ENCODE peak calls at places on chromosomes 5 and 9, in four cellular contexts. One of them, this sample, is unnamed.

GRCh38 chr9:3473402-3473801 is 52.4 kb downstream of the RFX3 start:
- DNase-seq in HepG2: no peak
- DNase-seq in GM12878: no peak
- DNase-seq in K562: no peak
- DNase-seq in this sample: no peak

GRCh38 chr9:69222953-69223352 is 48.9 kb downstream of the TJP2 start:
- DNase-seq in HepG2: no peak
- DNase-seq in K562: no peak
- DNase-seq in GM12878: no peak
- DNase-seq in this sample: no peak

GRCh38 chr9:111715471-111715870 is 54.1 kb downstream of the GNG10 start:
- DNase-seq in HepG2: no peak
- DNase-seq in K562: no peak
- DNase-seq in GM12878: no peak
- DNase-seq in this sample: no peak

GRCh38 chr5:174790906-174791305 is 66.5 kb downstream of the MSX2 start:
- DNase-seq in HepG2: no peak
- DNase-seq in K562: no peak
- DNase-seq in GM12878: no peak
- DNase-seq in this sample: no peak

GRCh38 chr5:181120761-181121160 is 10.2 kb downstream of the OR2V1 start:
- DNase-seq in K562: no peak
- DNase-seq in GM12878: no peak
- DNase-seq in HepG2: no peak
- DNase-seq in this sample: no peak

GRCh38 chr9:13437898-13438297 is 158.4 kb upstream of the MPDZ start:
- DNase-seq in K562: no peak
- DNase-seq in GM12878: no peak
- DNase-seq in HepG2: no peak
- DNase-seq in this sample: no peak

GRCh38 chr5:65127181-65127901 is 354.4 kb downstream of the ADAMTS6 start:
- DNase-seq in K562: no peak
- DNase-seq in HepG2: no peak
- DNase-seq in GM12878: no peak
- DNase-seq in this sample: no peak

GRCh38 chr5:83055166-83055565 is 22.0 kb downstream of the TMEM167A start:
- DNase-seq in HepG2: no peak
- DNase-seq in GM12878: no peak
- DNase-seq in K562: no peak
- DNase-seq in this sample: no peak

GRCh38 chr9:72151099-72151498 is 1.9 kb downstream of the GDA start:
- DNase-seq in K562: no peak
- DNase-seq in HepG2: no peak
- DNase-seq in GM12878: no peak
- DNase-seq in this sample: no peak

GRCh38 chr9:113687680-113688371 is 188.3 kb upstream of the ZNF618 start:
- DNase-seq in GM12878: no peak
- DNase-seq in HepG2: no peak
- DNase-seq in K562: no peak
- DNase-seq in this sample: no peak

GRCh38 chr5:53076014-53076413 is 33.5 kb downstream of the MOCS2 start:
- DNase-seq in HepG2: no peak
- DNase-seq in K562: no peak
- DNase-seq in GM12878: no peak
- DNase-seq in this sample: no peak

GRCh38 chr5:67050125-67050524 is 146.5 kb downstream of the CD180 start:
- DNase-seq in K562: no peak
- DNase-seq in GM12878: no peak
- DNase-seq in HepG2: no peak
- DNase-seq in this sample: no peak

GRCh38 chr9:1832960-1833359 is 182.2 kb upstream of the SMARCA2 start:
- DNase-seq in GM12878: no peak
- DNase-seq in HepG2: no peak
- DNase-seq in K562: no peak
- DNase-seq in this sample: no peak

GRCh38 chr5:50445281-50445949 is 4.3 kb upstream of the EMB start:
- DNase-seq in HepG2: no peak
- DNase-seq in GM12878: peak; percentile 62
- DNase-seq in K562: no peak
- DNase-seq in this sample: no peak

GRCh38 chr9:35367451-35367850 is 122.5 kb upstream of the RUSC2 start:
- DNase-seq in K562: no peak
- DNase-seq in HepG2: no peak
- DNase-seq in GM12878: no peak
- DNase-seq in this sample: no peak

GRCh38 chr5:61766141-61766540 is 434.1 kb downstream of the ZSWIM6 start:
- DNase-seq in HepG2: no peak
- DNase-seq in K562: no peak
- DNase-seq in GM12878: no peak
- DNase-seq in this sample: no peak

GRCh38 chr5:125348221-125348692 is 601.8 kb upstream of the ZNF608 start:
- DNase-seq in HepG2: no peak
- DNase-seq in GM12878: no peak
- DNase-seq in K562: no peak
- DNase-seq in this sample: no peak

GRCh38 chr9:89788457-89788856 is 183.6 kb downstream of the GADD45G start:
- DNase-seq in HepG2: no peak
- DNase-seq in GM12878: no peak
- DNase-seq in K562: no peak
- DNase-seq in this sample: no peak

GRCh38 chr5:95817430-95817829 is 5.1 kb downstream of the GLRX start:
- DNase-seq in GM12878: no peak
- DNase-seq in HepG2: no peak
- DNase-seq in K562: no peak
- DNase-seq in this sample: no peak

GRCh38 chr5:85663708-85664031 is 954.1 kb upstream of the COX7C start:
- DNase-seq in K562: no peak
- DNase-seq in HepG2: no peak
- DNase-seq in GM12878: no peak
- DNase-seq in this sample: no peak

GRCh38 chr5:133387091-133387490 is 225.2 kb downstream of the FSTL4 start:
- DNase-seq in GM12878: no peak
- DNase-seq in HepG2: no peak
- DNase-seq in K562: no peak
- DNase-seq in this sample: no peak

GRCh38 chr5:180874804-180875582 is 13.9 kb upstream of the ZFP62 start:
- DNase-seq in K562: no peak
- DNase-seq in HepG2: no peak
- DNase-seq in GM12878: no peak
- DNase-seq in this sample: no peak

GRCh38 chr9:42388146-42388690 is 204.8 kb downstream of the SPATA31A6 start:
- DNase-seq in HepG2: no peak
- DNase-seq in GM12878: no peak
- DNase-seq in K562: peak; percentile 12
- DNase-seq in this sample: no peak

GRCh38 chr5:122501087-122501435 is 189.0 kb downstream of the SNCAIP start:
- DNase-seq in GM12878: no peak
- DNase-seq in HepG2: no peak
- DNase-seq in K562: no peak
- DNase-seq in this sample: no peak

GRCh38 chr5:134506054-134507039 is 19.1 kb upstream of the JADE2 start:
- DNase-seq in HepG2: peak; percentile 98
- DNase-seq in GM12878: no peak
- DNase-seq in K562: peak; percentile 63
- DNase-seq in this sample: peak; percentile 92
- TF ChIP-seq POLR2A in HepG2: peak; percentile 96
- TF ChIP-seq POLR2A in GM12878: no peak
- TF ChIP-seq POLR2A in K562: no peak
- TF ChIP-seq POLR2A in this sample: peak; percentile 77

DNA sequence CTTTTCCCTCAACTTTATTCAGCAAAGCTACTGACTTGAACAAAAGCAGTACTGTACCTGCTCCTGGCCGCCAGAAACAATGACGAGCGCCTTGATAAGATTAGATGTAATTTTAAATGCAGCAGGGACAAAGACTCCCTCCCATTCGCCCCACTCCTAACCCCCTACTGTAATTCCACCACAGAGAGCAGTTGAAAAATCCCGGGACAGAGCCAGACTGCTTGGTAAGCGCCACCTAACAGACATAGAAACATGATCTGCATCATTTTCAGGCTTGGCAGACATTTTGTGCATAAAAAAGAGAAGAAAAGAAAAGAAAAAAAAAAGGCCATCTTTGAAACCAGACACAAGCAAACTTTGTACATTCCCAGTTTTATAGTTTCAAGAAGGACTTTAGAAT is 81.9 kb downstream of the ISL1 start:
- DNase-seq in K562: no peak
- DNase-seq in HepG2: no peak
- DNase-seq in GM12878: no peak
- DNase-seq in this sample: no peak
- TF ChIP-seq REST in K562: no peak
- TF ChIP-seq REST in HepG2: no peak
- TF ChIP-seq REST in GM12878: no peak
- TF ChIP-seq REST in this sample: no peak

DNA sequence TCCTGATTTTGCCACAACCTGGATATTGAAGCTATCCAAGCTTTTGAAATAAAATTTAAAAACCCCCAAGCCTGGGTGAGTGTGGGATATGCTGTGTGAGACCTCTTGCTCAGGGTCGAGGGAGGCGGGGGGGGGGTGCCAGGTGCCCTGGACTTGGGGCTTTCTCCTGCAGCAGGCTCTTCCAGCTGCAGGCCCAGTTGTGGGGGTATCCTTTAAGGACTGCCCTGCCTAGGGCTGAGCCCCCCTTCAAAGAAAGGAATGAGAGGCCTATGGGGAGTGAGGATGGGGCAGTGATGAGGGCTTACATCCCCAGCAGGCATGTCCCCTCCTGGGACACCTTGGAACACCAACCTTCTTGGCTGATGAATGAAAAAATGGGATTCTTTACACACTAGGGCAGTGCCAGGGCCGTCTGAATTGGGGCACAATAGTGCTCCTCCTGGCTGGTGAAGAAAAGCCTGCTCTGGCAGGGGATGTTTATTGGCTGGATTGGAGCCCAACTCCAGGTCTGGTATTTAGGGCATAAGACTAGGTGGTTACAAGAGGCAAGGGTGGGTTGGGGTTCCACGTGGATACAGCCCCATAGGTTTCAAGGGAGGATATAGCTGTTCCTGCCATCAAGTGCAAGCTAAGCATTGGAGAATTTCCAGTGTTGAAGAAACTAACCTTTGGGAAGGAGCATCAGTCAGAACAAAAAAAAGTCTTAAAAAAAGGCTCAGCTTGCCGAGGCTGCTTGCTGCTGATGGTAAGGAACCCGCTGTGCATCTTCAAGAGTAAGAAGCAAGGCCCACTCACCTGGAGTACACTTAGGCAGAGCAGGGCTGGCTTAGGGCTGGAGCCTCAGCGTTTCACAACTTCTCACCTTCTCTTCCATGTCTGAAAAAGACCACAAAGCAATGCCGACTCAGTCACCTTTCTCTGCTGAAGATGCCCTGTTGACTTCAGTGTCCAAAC is 7.0 kb downstream of the HNRNPAB start:
- DNase-seq in GM12878: no peak
- DNase-seq in HepG2: no peak
- DNase-seq in K562: peak; percentile 46
- DNase-seq in this sample: no peak
- TF ChIP-seq POLR2A in GM12878: peak; percentile 33
- TF ChIP-seq POLR2A in HepG2: no peak
- TF ChIP-seq POLR2A in K562: peak; percentile 69
- TF ChIP-seq POLR2A in this sample: no peak

GRCh38 chr9:15349892-15350761 is 43.1 kb upstream of the TTC39B start:
- DNase-seq in K562: no peak
- DNase-seq in GM12878: no peak
- DNase-seq in HepG2: peak; percentile 88
- DNase-seq in this sample: peak; percentile 86
- TF ChIP-seq REST in K562: no peak
- TF ChIP-seq REST in GM12878: no peak
- TF ChIP-seq REST in HepG2: no peak
- TF ChIP-seq REST in this sample: no peak

GRCh38 chr9:93095205-93096130 is 549 bp upstream of the CARD19 start:
- DNase-seq in GM12878: peak; percentile 85
- DNase-seq in HepG2: peak; percentile 95
- DNase-seq in K562: peak; percentile 97
- DNase-seq in this sample: peak; percentile 91
- TF ChIP-seq POLR2A in GM12878: peak; percentile 78
- TF ChIP-seq POLR2A in HepG2: peak; percentile 36
- TF ChIP-seq POLR2A in K562: peak; percentile 89
- TF ChIP-seq POLR2A in this sample: peak; percentile 83

DNA sequence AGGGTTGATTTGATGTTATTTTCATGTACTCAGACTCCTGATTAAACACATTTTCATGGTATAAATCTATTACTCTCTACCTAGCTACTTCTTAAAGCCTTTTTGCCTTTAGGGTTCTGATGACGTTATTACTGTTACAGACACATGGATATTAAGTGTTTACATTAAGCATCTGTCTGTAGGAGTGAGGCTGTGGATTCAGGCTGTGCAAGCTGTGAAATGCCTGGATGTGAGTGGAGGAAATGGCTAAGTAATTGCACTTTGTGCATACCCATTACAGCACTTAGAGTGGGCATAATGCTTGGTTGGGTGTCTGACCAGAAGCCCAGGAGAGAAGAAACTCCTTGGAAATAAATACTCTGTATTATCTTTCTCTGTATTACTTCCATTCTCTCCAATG is 186.8 kb downstream of the SNX18 start:
- DNase-seq in HepG2: no peak
- DNase-seq in K562: no peak
- DNase-seq in GM12878: no peak
- DNase-seq in this sample: no peak
- TF ChIP-seq REST in HepG2: no peak
- TF ChIP-seq REST in K562: no peak
- TF ChIP-seq REST in GM12878: no peak
- TF ChIP-seq REST in this sample: no peak

GRCh38 chr5:138032572-138033274 is at the start of gene FAM13B:
- DNase-seq in GM12878: no peak
- DNase-seq in K562: peak; percentile 94
- DNase-seq in HepG2: peak; percentile 46
- DNase-seq in this sample: peak; percentile 85
- TF ChIP-seq POLR2A in GM12878: peak; percentile 98
- TF ChIP-seq POLR2A in K562: peak; percentile 96
- TF ChIP-seq POLR2A in HepG2: peak; percentile 70
- TF ChIP-seq POLR2A in this sample: peak; percentile 77

GRCh38 chr5:32231929-32232328 is 57.8 kb upstream of the GOLPH3 start:
- DNase-seq in HepG2: no peak
- DNase-seq in GM12878: no peak
- DNase-seq in K562: no peak
- DNase-seq in this sample: no peak
- TF ChIP-seq REST in HepG2: no peak
- TF ChIP-seq REST in GM12878: no peak
- TF ChIP-seq REST in K562: no peak
- TF ChIP-seq REST in this sample: no peak

DNA sequence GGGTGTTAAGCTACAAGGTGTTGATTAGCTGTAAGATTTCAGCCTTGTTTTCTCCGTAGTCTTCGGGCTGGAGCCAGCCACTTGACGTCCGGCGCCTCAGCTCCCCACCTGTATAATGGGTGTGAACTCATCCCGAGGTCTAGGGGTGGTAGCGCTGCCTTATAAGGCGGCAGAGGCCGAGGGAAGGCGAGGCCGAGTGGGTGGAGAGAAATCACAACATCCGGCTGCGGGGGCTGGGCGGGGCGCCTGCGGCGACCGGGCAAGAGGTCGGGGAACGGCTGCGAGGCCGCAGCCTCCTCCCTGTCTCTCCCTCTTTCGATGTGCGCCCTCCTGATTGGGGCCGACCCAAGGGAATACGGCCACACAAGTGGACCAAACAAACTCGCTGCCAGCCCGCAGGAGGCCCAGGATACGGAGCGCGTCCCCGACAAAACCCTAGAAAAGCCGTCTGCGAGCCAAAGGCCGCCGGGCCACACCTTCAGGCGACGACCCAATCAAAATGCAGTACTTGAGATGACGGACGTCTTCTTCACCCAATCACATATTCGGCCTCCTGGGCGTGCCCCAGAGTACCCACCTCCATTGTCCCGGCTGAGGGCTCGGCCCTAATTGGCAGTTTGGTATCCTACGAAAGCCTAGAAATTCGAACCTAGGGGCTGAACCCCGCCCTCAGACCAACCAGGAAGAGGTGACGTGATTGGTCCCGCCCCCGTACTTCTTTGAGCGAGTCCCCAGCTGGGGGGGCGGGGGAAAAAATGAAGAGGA is 493 bp upstream of the GRK6 start:
- DNase-seq in K562: peak; percentile 98
- DNase-seq in GM12878: peak; percentile 100
- DNase-seq in HepG2: peak; percentile 100
- DNase-seq in this sample: peak; percentile 100
- TF ChIP-seq POLR2A in K562: peak; percentile 93
- TF ChIP-seq POLR2A in GM12878: no peak
- TF ChIP-seq POLR2A in HepG2: peak; percentile 70
- TF ChIP-seq POLR2A in this sample: no peak

This sample was measured in A549.